ENCODE peak calls at places on chromosomes 6 and 20, in nine cellular contexts. A is breast epithelium, D is RWPE1, Q is left lung, S is thoracic aorta, E is aorta, O is small intestine, F is testis, Y is coronary artery. C is an unnamed sample.

GRCh38 chr6:159035891-159036290 is 8.9 kb downstream of the TAGAP start:
- DNase-seq in D (no peak), O (no peak), A (no peak), Y (no peak), F (no peak), Q (no peak), S (no peak), E (no peak), C (no peak)

GRCh38 chr6:13272131-13273046 is 55.9 kb downstream of the TBC1D7 start:
- DNase-seq in O (no peak), D (no peak), E (no peak), S (no peak), F (peak), Y (no peak), A (no peak), Q (peak), C (peak)

GRCh38 chr20:34015401-34016335 is 22.0 kb downstream of the RALY start:
- DNase-seq in A (no peak), S (no peak), O (no peak), F (no peak), Y (no peak), D (no peak), Q (no peak), E (no peak), C (no peak)

GRCh38 chr6:26432622-26433021 is 7.7 kb upstream of the BTN3A3 start:
- DNase-seq in Q (no peak), A (no peak), S (no peak), Y (no peak), O (peak), F (no peak), E (no peak), D (no peak), C (no peak)

GRCh38 chr6:130098317-130098716 is 79.9 kb downstream of the L3MBTL3 start:
- DNase-seq in O (no peak), E (no peak), D (no peak), F (no peak), Y (no peak), Q (no peak), S (no peak), A (no peak), C (no peak)

GRCh38 chr6:28710466-28711191 is 184.9 kb downstream of the GPX5 start:
- DNase-seq in Q (no peak), F (no peak), A (no peak), D (no peak), S (no peak), E (no peak), Y (no peak), O (no peak), C (no peak)

GRCh38 chr6:156957931-156958547 is 180.9 kb downstream of the ARID1B start:
- DNase-seq in D (no peak), O (no peak), F (no peak), S (no peak), E (no peak), Y (no peak), A (no peak), Q (no peak), C (no peak)

GRCh38 chr6:162620067-162620466 is 107.5 kb downstream of the PRKN start:
- DNase-seq in Y (no peak), Q (no peak), F (no peak), O (no peak), S (no peak), E (no peak), D (no peak), A (no peak), C (no peak)

GRCh38 chr6:138594042-138594636 is 94.8 kb upstream of the NHSL1 start:
- DNase-seq in O (no peak), D (no peak), S (no peak), E (no peak), Q (no peak), A (no peak), Y (no peak), F (no peak), C (no peak)

GRCh38 chr20:61519488-61519887 is 267.4 kb downstream of the CDH4 start:
- DNase-seq in S (no peak), O (no peak), F (no peak), E (peak), Y (no peak), Q (no peak), A (no peak), D (no peak), C (no peak)

GRCh38 chr6:36442671-36443497 is at the start of the genes KCTD20 and PXT1:
- DNase-seq in D (peak), Q (peak), S (peak), E (peak), O (peak), A (peak), Y (peak), F (peak), C (peak)

GRCh38 chr20:59495894-59496510 is 108.3 kb upstream of the PHACTR3 start:
- DNase-seq in D (peak), A (peak), F (peak), Q (peak), E (peak), S (no peak), Y (no peak), O (peak), C (peak)

GRCh38 chr20:34473262-34473883 is 42.8 kb upstream of the DYNLRB1 start:
- DNase-seq in Q (peak), F (peak), E (no peak), S (no peak), A (no peak), O (peak), D (peak), Y (no peak), C (no peak)

GRCh38 chr20:1861996-1862664 is 33.1 kb upstream of the SIRPA start:
- DNase-seq in S (no peak), Y (no peak), F (no peak), O (no peak), D (no peak), Q (no peak), A (no peak), E (no peak), C (no peak)

GRCh38 chr6:110864816-110865215 is 9.8 kb upstream of the AMD1 start:
- DNase-seq in Y (no peak), O (no peak), D (no peak), A (no peak), Q (no peak), E (no peak), F (no peak), S (no peak), C (no peak)

GRCh38 chr20:50663095-50663821 is 28.1 kb downstream of the RIPOR3 start:
- DNase-seq in Q (no peak), F (peak), A (peak), O (peak), D (peak), S (no peak), Y (no peak), E (no peak), C (peak)

GRCh38 chr6:39430968-39431523 is 108.5 kb upstream of the KCNK16 start:
- DNase-seq in S (no peak), E (peak), D (no peak), O (peak), F (peak), Y (no peak), A (peak), Q (peak), C (peak)

GRCh38 chr6:7389162-7389450 is 436 bp downstream of the CAGE1 start:
- DNase-seq in E (no peak), Y (no peak), A (peak), D (peak), Q (no peak), S (peak), F (no peak), O (no peak), C (no peak)

GRCh38 chr20:44858959-44859358 is 26.5 kb upstream of the YWHAB start:
- DNase-seq in A (no peak), S (no peak), E (no peak), Y (no peak), Q (no peak), D (no peak), O (peak), F (no peak), C (no peak)

GRCh38 chr6:15504581-15505350 is 158.1 kb downstream of the DTNBP1 start:
- DNase-seq in F (peak), D (peak), O (peak), E (peak), Y (no peak), Q (peak), A (peak), S (no peak), C (peak)

GRCh38 chr20:58086763-58087566 is 141.5 kb downstream of the ANKRD60 start:
- DNase-seq in S (no peak), A (no peak), O (peak), Q (no peak), D (peak), Y (peak), F (peak), E (no peak), C (peak)

GRCh38 chr20:32474717-32474966 is 110.5 kb downstream of the NOL4L start:
- DNase-seq in D (no peak), Q (no peak), Y (no peak), F (no peak), S (no peak), E (no peak), A (no peak), O (no peak), C (no peak)
- H3K27ac ChIP-seq in D (peak), Q (peak), Y (peak), F (peak), S (no peak), E (no peak), A (peak), O (peak), C (peak)

DNA sequence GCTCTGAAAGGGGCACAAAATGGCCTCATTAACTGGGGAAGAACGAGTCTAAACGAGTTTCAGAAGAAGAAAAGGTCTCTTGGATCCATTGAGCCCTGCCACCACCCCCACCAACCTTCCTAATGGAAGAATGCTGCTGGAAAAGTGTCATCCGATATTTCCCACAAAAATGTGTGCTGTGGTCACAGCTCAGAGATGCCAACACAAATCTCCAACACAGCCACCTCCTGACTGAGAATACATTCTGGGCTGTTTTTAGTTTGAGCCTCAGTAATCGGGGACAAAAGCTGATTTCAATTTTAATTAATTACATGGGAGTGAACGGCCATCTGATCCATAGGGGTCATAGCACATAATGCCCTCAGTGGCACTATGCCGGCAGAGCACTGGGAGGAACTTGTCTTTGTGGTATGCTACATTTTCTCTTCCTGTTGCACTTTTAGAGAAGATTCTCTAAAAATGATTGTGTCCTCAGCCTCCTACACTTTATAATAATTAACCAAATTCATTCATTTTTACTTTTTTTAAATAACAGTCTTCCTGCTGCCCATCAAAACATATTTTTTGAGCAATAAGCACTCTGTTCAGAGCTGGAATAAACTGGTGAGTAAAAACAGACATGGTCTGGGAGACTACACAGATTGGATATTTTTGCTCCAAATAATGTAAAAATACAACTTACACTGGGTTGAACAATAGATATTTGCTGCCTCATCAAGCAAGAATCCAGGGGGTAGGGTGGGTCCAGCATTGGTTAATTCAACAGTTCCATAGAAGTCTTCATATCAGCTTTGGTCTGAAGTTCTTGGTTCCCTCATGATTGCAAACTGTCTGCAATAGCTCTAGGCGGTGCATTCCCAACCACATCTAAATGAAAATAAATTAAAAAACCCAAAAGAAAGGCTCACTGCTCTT is 143.6 kb upstream of the TMEM170B start:
- DNase-seq in E (no peak), Y (no peak), A (no peak), F (no peak), S (no peak), Q (no peak), O (no peak), D (no peak), C (no peak)
- H3K27ac ChIP-seq in E (no peak), Y (no peak), A (peak), F (no peak), S (no peak), Q (peak), O (no peak), D (no peak), C (no peak)

GRCh38 chr6:37636801-37637561 is 60.7 kb downstream of the MDGA1 start:
- DNase-seq in E (no peak), Q (no peak), D (no peak), O (no peak), F (no peak), Y (no peak), S (no peak), A (no peak), C (no peak)

GRCh38 chr6:37636112-37636511 is 61.6 kb downstream of the MDGA1 start:
- DNase-seq in E (no peak), Y (no peak), D (no peak), F (no peak), S (no peak), Q (no peak), A (no peak), O (peak), C (no peak)

GRCh38 chr6:37640776-37641395 is 56.8 kb downstream of the MDGA1 start:
- DNase-seq in Q (no peak), O (no peak), Y (no peak), F (no peak), E (no peak), D (no peak), A (no peak), S (no peak), C (no peak)

GRCh38 chr6:37637562-37638413 is 59.9 kb downstream of the MDGA1 start:
- DNase-seq in A (no peak), S (no peak), D (no peak), E (no peak), F (no peak), Y (no peak), O (no peak), Q (no peak), C (no peak)

GRCh38 chr6:37638414-37639079 is 59.1 kb downstream of the MDGA1 start:
- DNase-seq in Q (no peak), F (no peak), E (no peak), O (no peak), Y (no peak), S (no peak), D (no peak), A (no peak), C (no peak)
- H3K27ac ChIP-seq in Q (no peak), F (no peak), E (no peak), O (no peak), Y (no peak), S (no peak), D (no peak), A (no peak), C (no peak)

GRCh38 chr20:10264166-10264558 is 45.5 kb downstream of the SNAP25 start:
- DNase-seq in O (no peak), D (no peak), E (no peak), S (no peak), F (no peak), Q (no peak), A (no peak), Y (no peak), C (no peak)

GRCh38 chr20:10263385-10264165 is 44.9 kb downstream of the SNAP25 start:
- DNase-seq in O (no peak), Q (no peak), E (no peak), Y (no peak), A (no peak), S (no peak), F (no peak), D (no peak), C (no peak)

GRCh38 chr20:10260316-10260715 is 41.7 kb downstream of the SNAP25 start:
- DNase-seq in F (no peak), Y (no peak), E (no peak), D (no peak), S (no peak), O (no peak), Q (no peak), A (no peak), C (no peak)

GRCh38 chr20:10259166-10259565 is 40.5 kb downstream of the SNAP25 start:
- DNase-seq in E (no peak), Y (no peak), O (no peak), D (no peak), F (no peak), S (no peak), Q (no peak), A (no peak), C (no peak)

DNA sequence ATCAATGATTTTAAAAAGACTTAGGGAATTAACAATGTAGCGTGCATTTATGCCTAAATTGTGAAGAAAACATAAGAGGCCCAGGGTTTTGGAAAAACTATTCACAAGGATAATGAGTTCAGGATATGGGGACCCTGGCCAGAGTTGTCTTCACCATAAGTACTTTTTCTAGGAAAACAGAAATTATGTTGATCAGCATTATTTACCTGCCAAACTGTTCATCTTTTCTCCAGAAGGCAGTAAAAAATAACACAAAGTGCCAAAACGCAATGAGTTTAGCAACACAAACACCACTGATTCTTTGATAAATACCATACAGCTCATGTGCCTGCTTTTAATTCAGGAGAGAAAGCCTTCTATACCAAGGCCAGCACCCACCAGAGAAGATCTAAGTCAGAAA is 43.1 kb downstream of the SNAP25 start:
- DNase-seq in Y (no peak), O (no peak), D (no peak), S (no peak), Q (no peak), A (no peak), E (no peak), F (no peak), C (no peak)
- H3K27ac ChIP-seq in Y (no peak), O (no peak), D (no peak), S (no peak), Q (no peak), A (no peak), E (no peak), F (no peak), C (no peak)